ENCODE peak calls at places on chromosomes 13 and 19, in four cellular contexts. I, Y, E and Z are unnamed samples.

GRCh38 chr19:41354343-41354974 is 737 bp upstream of the TGFB1 start:
- DNase-seq in E (no peak), I (no peak), Y (no peak), Z (no peak)

GRCh38 chr13:99898421-99898820 is 73.1 kb downstream of the ZIC5 start:
- DNase-seq in E (no peak), I (no peak), Y (no peak), Z (no peak)

GRCh38 chr19:34288381-34288780 is 34.0 kb downstream of the GARRE1 start:
- DNase-seq in Y (no peak), I (no peak), E (no peak), Z (no peak)

GRCh38 chr13:80359459-80360297 is 18.8 kb upstream of the SPRY2 start:
- DNase-seq in E (no peak), I (no peak), Y (no peak), Z (no peak)

GRCh38 chr19:42628411-42629135 is 33.8 kb upstream of the CEACAM8 start:
- DNase-seq in I (no peak), Y (no peak), E (no peak), Z (no peak)

GRCh38 chr13:92573467-92574057 is 653.0 kb upstream of the GPC6 start:
- DNase-seq in E (no peak), Y (peak; percentile 79), I (no peak), Z (peak; percentile 28)

GRCh38 chr19:5545984-5546383 is 21.8 kb downstream of the TINCR start:
- DNase-seq in Y (no peak), E (no peak), I (no peak), Z (no peak)

GRCh38 chr13:48631441-48631840 is 22.3 kb upstream of the CYSLTR2 start:
- DNase-seq in I (no peak), Y (no peak), E (no peak), Z (no peak)

GRCh38 chr19:42251572-42251990 is 3.3 kb downstream of the ERF start:
- DNase-seq in I (no peak), Y (no peak), E (no peak), Z (no peak)

GRCh38 chr19:3366761-3367571 is 583 bp downstream of the NFIC start:
- DNase-seq in Y (no peak), E (no peak), I (no peak), Z (no peak)

GRCh38 chr13:50244913-50245574 is 229.8 kb downstream of the KCNRG start:
- DNase-seq in I (peak; percentile 55), E (peak; percentile 92), Y (peak; percentile 98), Z (peak; percentile 88)

GRCh38 chr13:31111136-31111535 is 50.6 kb downstream of the HSPH1 start:
- DNase-seq in Y (no peak), I (no peak), E (no peak), Z (no peak)

GRCh38 chr19:19710506-19710905 is 22.4 kb downstream of the ZNF14 start:
- DNase-seq in Y (no peak), E (no peak), I (no peak), Z (no peak)

GRCh38 chr13:27533155-27533643 is 82.8 kb upstream of the MTIF3 start:
- DNase-seq in E (peak; percentile 19), Y (peak; percentile 49), I (peak; percentile 26), Z (peak; percentile 70)